ENCODE peak calls at places on chromosomes 16 and 17, in eight cellular contexts. V is thoracic aorta, E is cardiac muscle cell, J is kidney, P is Peyer's patch, R is ovary, Q is tibial artery, M is prostate gland. X is an unnamed sample.

GRCh38 chr16:4800290-4801041 is 2.0 kb downstream of the ROGDI start:
- DNase-seq in V (no peak), E (no peak), J (no peak), P (peak; percentile 29), R (no peak), Q (no peak), M (peak; percentile 58), X (no peak)

GRCh38 chr17:36705651-36706436 is 104.5 kb downstream of the MRM1 start:
- DNase-seq in V (no peak), E (peak; percentile 72), J (no peak), P (peak; percentile 27), R (no peak), Q (no peak), M (no peak), X (peak; percentile 41)

GRCh38 chr17:10292057-10292931 is 80.5 kb downstream of the MYH13 start:
- DNase-seq in V (no peak), E (peak; percentile 22), J (no peak), P (no peak), R (peak; percentile 26), Q (no peak), M (no peak), X (peak; percentile 71)

GRCh38 chr17:27993161-27993695 is 49.2 kb upstream of the NLK start:
- DNase-seq in V (no peak), E (no peak), J (no peak), P (no peak), R (no peak), Q (no peak), M (no peak), X (no peak)

GRCh38 chr17:50364715-50365114 is 8.3 kb downstream of the MRPL27 start:
- DNase-seq in V (no peak), E (no peak), J (no peak), P (no peak), R (no peak), Q (no peak), M (no peak), X (no peak)

GRCh38 chr16:3659200-3659599 is 4.7 kb downstream of the DNASE1 start:
- DNase-seq in V (no peak), E (no peak), J (no peak), P (no peak), R (no peak), Q (no peak), M (no peak), X (no peak)

GRCh38 chr17:71412803-71413202 is 708.0 kb upstream of the SOX9 start:
- DNase-seq in V (no peak), E (no peak), J (no peak), P (no peak), R (no peak), Q (no peak), M (no peak), X (peak; percentile 94)

GRCh38 chr17:61260061-61260797 is 139.4 kb upstream of the TBX2 start:
- DNase-seq in V (no peak), E (peak; percentile 55), J (no peak), P (no peak), R (no peak), Q (no peak), M (no peak), X (peak; percentile 57)

GRCh38 chr16:72124761-72125634 is 31.4 kb downstream of the DHX38 start:
- DNase-seq in V (no peak), E (peak; percentile 75), J (no peak), P (peak; percentile 44), R (peak; percentile 72), Q (no peak), M (peak; percentile 54), X (peak; percentile 87)

GRCh38 chr16:4487955-4488481 is 11.8 kb downstream of the HMOX2 start:
- DNase-seq in V (no peak), E (no peak), J (no peak), P (no peak), R (no peak), Q (no peak), M (peak; percentile 44), X (peak; percentile 89)

GRCh38 chr16:13014516-13014915 is 113.1 kb downstream of the SHISA9 start:
- DNase-seq in V (no peak), E (no peak), J (no peak), P (no peak), R (no peak), Q (no peak), M (no peak), X (no peak)

GRCh38 chr17:1720856-1721386 is 3.6 kb upstream of the WDR81 start:
- DNase-seq in V (no peak), E (peak; percentile 63), J (peak; percentile 70), P (peak; percentile 75), R (peak; percentile 74), Q (peak; percentile 67), M (peak; percentile 56), X (peak; percentile 73)

GRCh38 chr16:73019456-73020362 is 28.2 kb downstream of the ZFHX3 start:
- DNase-seq in V (no peak), E (peak; percentile 44), J (no peak), P (no peak), R (no peak), Q (no peak), M (no peak), X (peak; percentile 85)

GRCh38 chr17:7217113-7217987 is 2.3 kb downstream of the DLG4 start:
- DNase-seq in V (no peak), E (peak; percentile 79), J (peak; percentile 87), P (no peak), R (peak; percentile 76), Q (no peak), M (no peak), X (peak; percentile 89)

GRCh38 chr17:75571197-75571884 is 16.3 kb upstream of the MYO15B start:
- DNase-seq in V (no peak), E (no peak), J (peak; percentile 79), P (peak; percentile 77), R (no peak), Q (peak; percentile 41), M (no peak), X (peak; percentile 23)

GRCh38 chr16:813204-813915 is 12.8 kb upstream of the GNG13 start:
- DNase-seq in V (no peak), E (peak; percentile 77), J (no peak), P (peak; percentile 32), R (peak; percentile 56), Q (no peak), M (no peak), X (peak; percentile 34)

GRCh38 chr17:74485012-74485743 is 18.7 kb downstream of the CD300A start:
- DNase-seq in V (no peak), E (no peak), J (no peak), P (peak; percentile 6), R (no peak), Q (no peak), M (no peak), X (no peak)

GRCh38 chr17:66755944-66756290 is 79.0 kb upstream of the CACNG5 start:
- DNase-seq in V (no peak), E (no peak), J (no peak), P (no peak), R (no peak), Q (no peak), M (no peak), X (no peak)

GRCh38 chr17:29807520-29808361 is 122.3 kb downstream of the SSH2 start:
- DNase-seq in V (no peak), E (peak; percentile 75), J (no peak), P (peak; percentile 71), R (peak; percentile 51), Q (peak; percentile 64), M (peak; percentile 48), X (peak; percentile 79)

GRCh38 chr16:50578147-50578546 is 30.0 kb downstream of the NKD1 start:
- DNase-seq in V (no peak), E (no peak), J (no peak), P (no peak), R (no peak), Q (no peak), M (no peak), X (no peak)

GRCh38 chr16:79272141-79272577 is 328.4 kb downstream of the MAF start:
- DNase-seq in V (no peak), E (no peak), J (no peak), P (peak; percentile 53), R (no peak), Q (no peak), M (no peak), X (no peak)

GRCh38 chr17:68462381-68463210 is 5.3 kb upstream of the WIPI1 start:
- DNase-seq in V (no peak), E (peak; percentile 93), J (no peak), P (peak; percentile 56), R (peak; percentile 59), Q (no peak), M (peak; percentile 69), X (peak; percentile 90)

GRCh38 chr16:69904495-69905170 is 46.5 kb upstream of the CLEC18A start:
- DNase-seq in V (no peak), E (no peak), J (no peak), P (no peak), R (no peak), Q (no peak), M (no peak), X (no peak)

GRCh38 chr17:273994-274832 is 78.4 kb downstream of the RPH3AL start:
- DNase-seq in V (no peak), E (no peak), J (peak; percentile 66), P (no peak), R (no peak), Q (no peak), M (no peak), X (no peak)
- H3K4me3 ChIP-seq in V (no peak overlapping the region), E (no peak overlapping the region), J (no peak overlapping the region), P (no peak overlapping the region), R (no peak overlapping the region), Q (no peak overlapping the region), M (no peak overlapping the region), X (no peak overlapping the region)

GRCh38 chr16:67675579-67675935 is 8.9 kb downstream of the C16orf86 start:
- DNase-seq in V (no peak), E (no peak), J (peak; percentile 66), P (no peak), R (no peak), Q (no peak), M (no peak), X (no peak)

GRCh38 chr16:67674851-67675578 is 8.4 kb downstream of the C16orf86 start:
- DNase-seq in V (no peak), E (no peak), J (peak; percentile 71), P (no peak), R (no peak), Q (no peak), M (no peak), X (no peak)

GRCh38 chr16:67676516-67676915 is 9.9 kb downstream of the C16orf86 start:
- DNase-seq in V (no peak), E (no peak), J (no peak), P (no peak), R (no peak), Q (no peak), M (no peak), X (no peak)

GRCh38 chr16:67676939-67677338 is 10.3 kb downstream of the C16orf86 start:
- DNase-seq in V (no peak), E (no peak), J (no peak), P (no peak), R (no peak), Q (no peak), M (no peak), X (no peak)

GRCh38 chr16:67675999-67676398 is 9.4 kb downstream of the C16orf86 start:
- DNase-seq in V (no peak), E (no peak), J (no peak), P (no peak), R (no peak), Q (no peak), M (no peak), X (no peak)
- TF ChIP-seq CTCF in V (no peak), E (no peak), J (no peak), P (no peak), R (no peak), Q (no peak), M (no peak), X (no peak)

GRCh38 chr17:20920813-20921199 is 122.0 kb downstream of the USP22 start:
- DNase-seq in V (no peak), E (no peak), J (no peak), P (no peak), R (no peak), Q (no peak), M (no peak), X (peak; percentile 33)
- H3K4me3 ChIP-seq in V (no peak overlapping the region), E (no peak overlapping the region), J (no peak overlapping the region), P (no peak overlapping the region), R (no peak overlapping the region), Q (no peak overlapping the region), M (no peak overlapping the region), X (no peak overlapping the region)

GRCh38 chr17:19671433-19671832 is 22.9 kb downstream of the ALDH3A2 start:
- DNase-seq in V (no peak), E (no peak), J (no peak), P (no peak), R (no peak), Q (no peak), M (no peak), X (no peak)
- TF ChIP-seq CTCF in V (no peak), E (no peak), J (no peak), P (no peak), R (no peak), Q (no peak), M (no peak), X (no peak)